ENCODE peak calls at places on chromosome 7, in six cellular contexts. G, D, A, W, Z and Q are unnamed samples.

GRCh38 chr7:147579148-147579547 is 1011.4 kb upstream of the C7orf33 start:
- DNase-seq in A (no peak), G (no peak), W (no peak), Z (no peak), D (no peak), Q (no peak)

GRCh38 chr7:83162402-83163256 is at the start of gene PCLO:
- DNase-seq in W (peak; percentile 93), G (no peak), A (peak; percentile 53), Z (peak; percentile 6), D (peak; percentile 94), Q (peak; percentile 96)

GRCh38 chr7:151897951-151898686 is 21.2 kb upstream of the PRKAG2 start:
- DNase-seq in D (no peak), G (no peak), Z (no peak), W (no peak), A (no peak), Q (no peak)

GRCh38 chr7:112079122-112079521 is 127.1 kb downstream of the DOCK4 start:
- DNase-seq in D (no peak), W (no peak), G (no peak), A (no peak), Z (no peak), Q (no peak)

GRCh38 chr7:48636391-48637015 is 287.8 kb upstream of the CDC14C start:
- DNase-seq in Z (no peak), A (no peak), W (no peak), D (peak; percentile 22), G (no peak), Q (peak; percentile 11)

GRCh38 chr7:47371733-47372368 is 210.1 kb downstream of the TNS3 start:
- DNase-seq in Z (peak; percentile 68), G (no peak), A (no peak), D (peak; percentile 30), W (no peak), Q (no peak)

GRCh38 chr7:101924171-101924570 is 106.7 kb downstream of the CUX1 start:
- DNase-seq in Z (no peak), D (no peak), G (no peak), W (no peak), A (no peak), Q (no peak)

GRCh38 chr7:112414855-112415490 is 35.3 kb upstream of the IFRD1 start:
- DNase-seq in W (no peak), D (peak; percentile 70), Z (peak; percentile 56), G (no peak), A (peak; percentile 42), Q (no peak)

GRCh38 chr7:141475678-141476077 is 75.5 kb upstream of the AGK start:
- DNase-seq in G (no peak), D (no peak), W (no peak), A (no peak), Z (no peak), Q (no peak)

GRCh38 chr7:28862876-28863275 is 95.3 kb downstream of the TRIL start:
- DNase-seq in D (no peak), G (no peak), Z (no peak), W (no peak), A (no peak), Q (no peak)

GRCh38 chr7:7131273-7131672 is 51.1 kb upstream of the C1GALT1 start:
- DNase-seq in Z (no peak), W (no peak), D (peak; percentile 49), G (no peak), A (no peak), Q (peak; percentile 26)

GRCh38 chr7:2930310-2931033 is 86.4 kb upstream of the GNA12 start:
- DNase-seq in Z (no peak), D (no peak), G (no peak), A (no peak), W (no peak), Q (peak; percentile 3)

GRCh38 chr7:85954961-85955360 is 688.7 kb upstream of the GRM3 start:
- DNase-seq in Z (no peak), G (no peak), D (no peak), W (no peak), A (no peak), Q (no peak)

GRCh38 chr7:29935111-29935510 is 54.5 kb downstream of the SCRN1 start:
- DNase-seq in W (no peak), G (no peak), D (no peak), A (no peak), Z (no peak), Q (no peak)

GRCh38 chr7:78139335-78139734 is 340.8 kb downstream of the PHTF2 start:
- DNase-seq in D (no peak), A (no peak), W (no peak), Z (no peak), G (no peak), Q (no peak)

GRCh38 chr7:2054927-2055326 is 177.8 kb downstream of the MAD1L1 start:
- DNase-seq in D (no peak), G (no peak), A (no peak), W (no peak), Z (no peak), Q (no peak)

GRCh38 chr7:6640246-6640721 is 3.2 kb downstream of the ZNF316 start:
- DNase-seq in Z (peak; percentile 85), W (peak; percentile 83), D (peak; percentile 88), A (no peak), G (no peak), Q (peak; percentile 86)

GRCh38 chr7:24882989-24883631 is 96.9 kb downstream of the OSBPL3 start:
- DNase-seq in G (no peak), A (no peak), Z (no peak), W (no peak), D (no peak), Q (no peak)

GRCh38 chr7:100489121-100489520 is 5.4 kb downstream of the NYAP1 start:
- DNase-seq in G (no peak), Z (no peak), A (no peak), D (no peak), W (no peak), Q (no peak)
- TF ChIP-seq CREB1 in G (no peak), Z (no peak), A (no peak), D (no peak), W (no peak), Q (no peak)

DNA sequence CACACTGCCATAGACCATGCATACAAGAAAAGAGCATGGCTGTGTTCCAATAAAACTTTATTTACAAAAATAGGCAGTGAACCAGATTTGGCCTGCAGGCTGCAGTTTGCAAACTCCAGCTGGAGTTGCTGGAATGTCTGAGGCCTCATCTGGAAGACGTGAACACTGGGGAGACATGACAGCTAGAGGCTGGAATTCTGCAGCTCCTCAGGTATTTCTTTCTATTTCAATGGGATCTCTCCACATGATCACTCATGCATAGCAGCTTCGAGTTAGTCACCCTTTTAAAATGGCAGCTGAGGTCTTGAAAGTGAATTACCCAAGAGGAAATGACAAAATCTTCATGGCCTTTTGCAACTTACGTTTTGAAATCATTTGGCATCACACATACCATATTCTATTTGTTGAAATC is 52.6 kb upstream of the BET1 start:
- DNase-seq in G (no peak), D (peak; percentile 13), A (no peak), W (no peak), Z (no peak), Q (no peak)
- TF ChIP-seq CREB1 in G (peak; percentile 24), D (no peak), A (no peak), W (no peak), Z (no peak), Q (no peak)

GRCh38 chr7:131111-132094 is 61.0 kb upstream of the FAM20C start:
- DNase-seq in D (no peak), W (no peak), Z (no peak), A (no peak), G (no peak), Q (no peak)

GRCh38 chr7:130222-130572 is 62.2 kb upstream of the FAM20C start:
- DNase-seq in D (no peak), A (no peak), W (no peak), G (no peak), Z (no peak), Q (no peak)

GRCh38 chr7:128311-129080 is 63.9 kb upstream of the FAM20C start:
- DNase-seq in Z (no peak), A (no peak), W (no peak), D (no peak), G (no peak), Q (no peak)

GRCh38 chr7:127064-127598 is 65.2 kb upstream of the FAM20C start:
- DNase-seq in G (no peak), Z (no peak), W (no peak), A (no peak), D (no peak), Q (no peak)

DNA sequence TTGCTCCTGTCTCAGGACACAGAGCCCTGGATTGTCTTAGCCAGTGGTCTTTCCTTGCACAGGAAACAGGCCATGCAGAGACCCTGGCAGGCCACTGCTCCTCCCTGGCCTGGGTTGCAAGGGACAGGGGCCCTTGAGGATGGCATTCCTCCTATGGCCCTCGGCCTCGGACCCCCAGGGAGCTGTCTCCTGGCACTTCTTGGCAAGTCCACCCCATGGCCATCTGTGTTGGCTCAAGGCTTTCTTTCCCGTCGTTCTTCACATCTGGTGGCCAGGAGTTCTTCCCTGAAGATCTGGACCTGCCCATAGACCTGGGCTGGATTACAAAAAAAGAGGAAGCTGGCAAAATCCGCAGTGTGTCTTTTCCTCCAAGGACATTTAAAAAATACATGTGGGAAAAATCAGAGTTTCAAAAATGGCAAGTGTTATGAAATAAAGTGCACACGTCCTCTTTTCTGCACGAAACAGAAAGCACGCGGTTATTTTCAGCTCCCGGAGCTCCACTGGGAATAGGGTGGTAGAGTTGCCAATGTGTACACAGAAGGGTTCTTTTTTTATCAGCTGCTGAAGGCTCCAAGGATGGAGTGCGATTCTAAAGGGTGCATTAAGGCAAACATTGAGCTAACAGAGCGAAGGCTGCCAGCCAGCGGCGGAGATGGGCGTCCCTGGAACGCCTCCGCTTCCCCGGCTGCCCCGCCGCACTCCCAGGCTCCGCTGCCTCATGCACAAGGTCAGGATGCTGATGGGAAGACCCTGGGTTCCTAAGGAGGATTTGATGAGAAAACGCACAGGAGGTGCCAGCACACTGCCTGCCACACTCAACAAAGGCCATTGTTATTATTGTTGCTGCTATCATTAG is 62.8 kb upstream of the FAM20C start:
- DNase-seq in G (no peak), D (no peak), Z (no peak), A (no peak), W (no peak), Q (no peak)
- TF ChIP-seq CREB1 in G (no peak), D (no peak), Z (no peak), A (no peak), W (no peak), Q (no peak)

DNA sequence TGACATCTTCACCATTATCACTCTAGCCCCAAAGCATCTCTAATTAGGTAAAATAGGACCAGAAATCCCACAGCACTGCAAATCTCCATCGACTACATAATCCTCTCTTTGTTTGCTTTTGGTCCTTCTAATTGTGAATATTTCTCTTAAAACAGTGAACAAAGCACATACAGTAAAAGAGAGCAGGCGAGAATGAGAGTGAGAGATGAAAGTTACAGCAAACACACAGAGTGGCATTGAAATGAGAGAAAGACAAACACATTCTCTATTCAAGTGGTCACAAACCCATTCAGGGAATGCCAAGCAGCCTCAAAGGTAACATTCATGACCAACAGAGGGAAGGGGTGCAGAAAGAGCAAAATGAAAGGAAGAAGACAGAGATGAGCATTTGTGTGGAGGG is 109.8 kb upstream of the PTN start:
- DNase-seq in D (no peak), A (no peak), Z (no peak), W (no peak), G (no peak), Q (no peak)
- TF ChIP-seq CREB1 in D (no peak), A (no peak), Z (no peak), W (no peak), G (no peak), Q (no peak)